ENCODE peak calls at places on chromosomes 1 and 21, in four cellular contexts. E is GM12891, O is H54, X is cardiac muscle cell. S is an unnamed sample.
A peak's percentile ranks its signal among the peaks of the same experiment; 100 is the strongest.

GRCh38 chr1:50158421-50158820 is 49.7 kb downstream of the ELAVL4 start:
- DNase-seq in E (no peak), O (no peak), X (no peak), S (no peak)

GRCh38 chr1:204190212-204191211 is 5.8 kb downstream of the KISS1 start:
- DNase-seq in E (no peak), O (no peak), X (no peak), S (no peak)

GRCh38 chr1:46582972-46583371 is 21.1 kb downstream of the MKNK1 start:
- DNase-seq in E (no peak), O (no peak), X (no peak), S (no peak)

GRCh38 chr1:198655464-198656121 is 16.8 kb downstream of the PTPRC start:
- DNase-seq in E (no peak), O (no peak), X (no peak), S (no peak)

GRCh38 chr1:64956733-64957441 is 9.5 kb downstream of the JAK1 start:
- DNase-seq in E (peak; percentile 53), O (no peak), X (no peak), S (no peak)

GRCh38 chr1:85544689-85545203 is 35.8 kb upstream of the CCN1 start:
- DNase-seq in E (no peak), O (no peak), X (peak; percentile 36), S (no peak)

GRCh38 chr1:99850458-99850974 is 355 bp downstream of the AGL start:
- DNase-seq in E (no peak), O (no peak), X (no peak), S (no peak)

GRCh38 chr1:118982816-118983557 is 5.2 kb downstream of the TBX15 start:
- DNase-seq in E (no peak), O (no peak), X (no peak), S (no peak)

GRCh38 chr1:14896381-14897079 is 257.0 kb upstream of the TMEM51 start:
- DNase-seq in E (no peak), O (no peak), X (no peak), S (no peak)

GRCh38 chr1:239719642-239720258 is 333.4 kb downstream of the CHRM3 start:
- DNase-seq in E (no peak), O (no peak), X (no peak), S (no peak)

GRCh38 chr1:4071675-4072074 is 171.6 kb upstream of the C1orf174 start:
- DNase-seq in E (no peak), O (no peak), X (no peak), S (no peak)

GRCh38 chr1:10730985-10731384 is 65.5 kb downstream of the CASZ1 start:
- DNase-seq in E (no peak), O (peak; percentile 66), X (no peak), S (no peak)

GRCh38 chr1:224623743-224624333 is 7.7 kb downstream of the CNIH3 start:
- DNase-seq in E (peak; percentile 41), O (peak; percentile 91), X (no peak), S (peak; percentile 44)

GRCh38 chr1:232183802-232184201 is 446.1 kb downstream of the SIPA1L2 start:
- DNase-seq in E (no peak), O (no peak), X (no peak), S (no peak)

GRCh38 chr1:171251741-171252300 is 3.5 kb downstream of the FMO1 start:
- DNase-seq in E (no peak), O (no peak), X (peak; percentile 75), S (no peak)

GRCh38 chr1:38137164-38137563 is 90.6 kb upstream of the POU3F1 start:
- DNase-seq in E (no peak), O (no peak), X (no peak), S (no peak)

GRCh38 chr1:245858683-245859509 is 648.2 kb downstream of the SMYD3 start:
- DNase-seq in E (no peak), O (no peak), X (no peak), S (no peak)

GRCh38 chr1:22932803-22933470 is 39.7 kb downstream of the LACTBL1 start:
- DNase-seq in E (no peak), O (no peak), X (no peak), S (no peak)

GRCh38 chr21:40466893-40467483 is 380.0 kb downstream of the DSCAM start:
- DNase-seq in E (no peak), O (no peak), X (peak; percentile 60), S (no peak)

GRCh38 chr1:43481481-43481880 is 27.8 kb upstream of the HYI start:
- DNase-seq in E (no peak), O (no peak), X (no peak), S (no peak)

GRCh38 chr1:240650877-240651276 is 38.9 kb upstream of the GREM2 start:
- DNase-seq in E (no peak), O (no peak), X (no peak), S (no peak)

GRCh38 chr1:233673947-233674431 is 60.1 kb downstream of the KCNK1 start:
- DNase-seq in E (no peak), O (no peak), X (no peak), S (no peak)

GRCh38 chr1:16122916-16123315 is 33.0 kb downstream of the EPHA2 start:
- DNase-seq in E (peak; percentile 66), O (no peak), X (no peak), S (no peak)

GRCh38 chr1:247390996-247391395 is 25.0 kb upstream of the NLRP3 start:
- DNase-seq in E (no peak), O (no peak), X (no peak), S (no peak)

GRCh38 chr1:87169250-87169910 is 159.3 kb upstream of the LMO4 start:
- DNase-seq in E (no peak), O (no peak), X (no peak), S (no peak)

GRCh38 chr1:29271724-29272123 is 35.4 kb downstream of the PTPRU start:
- DNase-seq in E (no peak), O (peak; percentile 47), X (peak; percentile 84), S (no peak)

GRCh38 chr21:41483415-41483814 is 24.5 kb downstream of the TMPRSS2 start:
- DNase-seq in E (no peak), O (no peak), X (no peak), S (no peak)

GRCh38 chr1:207836616-207837352 is 74.1 kb downstream of the CD34 start:
- DNase-seq in E (no peak), O (no peak), X (no peak), S (no peak)

GRCh38 chr1:236313412-236313811 is 31.7 kb upstream of the ERO1B start:
- DNase-seq in E (no peak), O (no peak), X (no peak), S (no peak)

GRCh38 chr1:38436006-38436405 is 389.4 kb upstream of the POU3F1 start:
- DNase-seq in E (no peak), O (no peak), X (no peak), S (no peak)

GRCh38 chr1:220281159-220281574 is 8.9 kb upstream of the RAB3GAP2 start:
- DNase-seq in E (no peak), O (no peak), X (no peak), S (no peak)

GRCh38 chr1:230427981-230428380 is 1.8 kb upstream of the PGBD5 start:
- DNase-seq in E (no peak), O (no peak), X (no peak), S (no peak)

GRCh38 chr1:228211091-228211870 is 3.4 kb downstream of the OBSCN start:
- DNase-seq in E (no peak), O (no peak), X (no peak), S (no peak)

GRCh38 chr1:100249155-100249536 is 488 bp downstream of the DBT start:
- DNase-seq in E (no peak), O (no peak), X (peak; percentile 13), S (no peak)

GRCh38 chr1:9537863-9538668 is 1.2 kb upstream of the SLC25A33 start:
- DNase-seq in E (no peak), O (no peak), X (no peak), S (no peak)

GRCh38 chr21:37130971-37131370 is 57.9 kb downstream of the TTC3 start:
- DNase-seq in E (no peak), O (peak; percentile 19), X (no peak), S (no peak)

GRCh38 chr1:22850681-22851080 is 122.0 kb downstream of the LACTBL1 start:
- DNase-seq in E (no peak), O (no peak), X (no peak), S (no peak)

GRCh38 chr1:57798499-57798898 is 374.6 kb upstream of the DAB1 start:
- DNase-seq in E (no peak), O (no peak), X (no peak), S (no peak)

S was measured in 8988T.